ENCODE peak calls at places on chromosomes 13 and 19, in ten cellular contexts. C is tibial nerve, K is SK-N-SH, W is body of pancreas, N is fibroblast of lung, D is right atrium auricular region, L is neural progenitor cell, U is heart right ventricle, X is keratinocyte, S is BE2C. B is an unnamed sample. For H3K9me3, the result is how much of the 10 kb centered on the place peaks cover.

GRCh38 chr19:44356383-44357111 is at the start of gene ZNF112:
- DNase-seq in N (peak), D (peak), W (peak), S (peak), X (peak), U (peak), K (peak), L (peak), C (peak), B (peak)

GRCh38 chr13:38636106-38636505 is 50.8 kb upstream of the FREM2 start:
- DNase-seq in D (no peak), C (no peak), L (no peak), N (no peak), X (no peak), U (no peak), S (no peak), W (peak), K (no peak), B (no peak)

GRCh38 chr13:20721058-20721453 is 17.6 kb downstream of the IL17D start:
- DNase-seq in L (no peak), U (no peak), D (no peak), N (no peak), W (no peak), S (no peak), X (no peak), K (no peak), C (no peak), B (no peak)

GRCh38 chr13:40102854-40103253 is 447.4 kb downstream of the COG6 start:
- DNase-seq in S (no peak), K (no peak), N (no peak), C (no peak), X (peak), L (no peak), U (no peak), W (no peak), D (no peak), B (no peak)

GRCh38 chr19:3573162-3573857 is 566 bp downstream of the HMG20B start:
- DNase-seq in X (no peak), K (no peak), U (no peak), L (peak), C (no peak), D (no peak), N (no peak), S (peak), W (no peak), B (peak)

GRCh38 chr19:3683866-3684816 is 16.1 kb downstream of the PIP5K1C start:
- DNase-seq in S (no peak), K (no peak), N (no peak), U (no peak), W (no peak), X (no peak), C (no peak), D (no peak), L (no peak), B (no peak)

GRCh38 chr13:52968074-52968700 is 60.4 kb upstream of the OLFM4 start:
- DNase-seq in L (peak), W (peak), C (peak), N (peak), D (peak), X (peak), K (peak), U (peak), S (peak), B (peak)

GRCh38 chr19:35266904-35267817 is 1.6 kb upstream of the USF2 start:
- DNase-seq in X (no peak), S (peak), D (no peak), L (peak), C (no peak), K (peak), W (peak), N (peak), U (peak), B (peak)

GRCh38 chr19:1042689-1043511 is 3.0 kb downstream of the ABCA7 start:
- DNase-seq in W (no peak), U (no peak), D (no peak), K (no peak), C (no peak), X (no peak), L (no peak), N (peak), S (peak), B (peak)

GRCh38 chr13:108176685-108177274 is 38.6 kb downstream of the LIG4 start:
- DNase-seq in X (no peak), L (peak), N (peak), W (peak), D (no peak), S (peak), U (no peak), K (peak), C (no peak), B (no peak)

GRCh38 chr13:110232146-110232545 is 74.8 kb downstream of the COL4A1 start:
- DNase-seq in N (no peak), W (no peak), D (no peak), L (no peak), X (no peak), U (no peak), K (no peak), S (no peak), C (no peak), B (no peak)

GRCh38 chr13:23381877-23382276 is 51.6 kb downstream of the SACS start:
- DNase-seq in L (no peak), D (no peak), K (peak), N (no peak), X (no peak), C (no peak), W (no peak), S (no peak), U (no peak), B (no peak)

GRCh38 chr13:51734786-51735185 is 69.2 kb downstream of the DHRS12 start:
- DNase-seq in C (no peak), D (no peak), X (no peak), L (no peak), W (no peak), S (no peak), K (no peak), N (no peak), U (no peak), B (no peak)

GRCh38 chr13:65063753-65064152 is 2166.4 kb downstream of the PCDH9 start:
- DNase-seq in S (no peak), U (no peak), X (no peak), N (peak), C (no peak), D (no peak), K (no peak), W (no peak), L (no peak), B (no peak)

GRCh38 chr19:17303940-17304267 is 679 bp upstream of the ABHD8 start:
- DNase-seq in S (no peak), C (no peak), K (no peak), X (no peak), U (no peak), L (no peak), D (no peak), W (no peak), N (no peak), B (no peak)

GRCh38 chr13:50243926-50244325 is 228.7 kb downstream of the KCNRG start:
- DNase-seq in C (no peak), W (no peak), D (no peak), U (no peak), K (no peak), N (no peak), S (no peak), L (no peak), X (no peak), B (no peak)
- H3K9me3 ChIP-seq in C (under half), W (under half), D (under half), U (under half), K (under half), N (under half), S (under half), L (under half), X (under half), B (under half)

GRCh38 chr19:49588370-49589122 is 2.4 kb upstream of the PRR12 start:
- DNase-seq in X (no peak), S (no peak), W (no peak), N (no peak), U (no peak), K (no peak), D (no peak), L (no peak), C (no peak), B (peak)

GRCh38 chr19:49590071-49590970 is 661 bp upstream of the PRR12 start:
- DNase-seq in N (peak), X (peak), L (peak), S (peak), C (peak), K (peak), D (peak), W (peak), U (peak), B (peak)

GRCh38 chr19:49589391-49589790 is 1.6 kb upstream of the PRR12 start:
- DNase-seq in N (no peak), S (no peak), W (no peak), D (no peak), X (no peak), C (no peak), K (no peak), L (no peak), U (no peak), B (no peak)

GRCh38 chr19:49585023-49585422 is 3.9 kb downstream of the PRRG2 start:
- DNase-seq in U (no peak), W (no peak), X (no peak), D (no peak), S (peak), K (peak), N (no peak), C (no peak), L (peak), B (no peak)

DNA sequence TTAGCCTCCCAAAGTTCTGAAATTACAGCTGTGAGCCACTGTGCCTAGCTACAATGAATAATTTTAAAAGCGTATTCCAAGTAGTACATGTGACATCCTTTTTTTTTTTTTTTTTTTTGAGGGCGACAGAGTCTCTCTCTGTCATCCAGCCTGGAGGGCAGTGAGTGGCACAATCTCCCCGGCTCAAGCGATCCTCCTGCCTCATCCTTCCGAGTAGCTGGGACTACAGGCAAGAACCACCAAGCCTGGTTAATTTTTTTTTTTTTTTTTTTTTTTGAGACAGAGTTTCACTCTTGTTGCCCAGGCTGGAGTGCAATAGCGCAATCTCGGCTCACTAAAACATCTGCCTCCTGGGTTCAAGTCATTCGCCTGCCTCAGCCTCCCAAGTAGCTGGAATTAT is 3.8 kb upstream of the PRR12 start:
- DNase-seq in W (no peak), S (no peak), D (no peak), N (no peak), U (no peak), K (no peak), C (no peak), L (no peak), X (no peak), B (no peak)
- TF ChIP-seq CTCF in W (no peak), S (no peak), D (no peak), N (no peak), U (no peak), K (no peak), C (no peak), L (no peak), X (no peak), B (no peak)

GRCh38 chr19:46043519-46043918 is 2.7 kb upstream of the IGFL4 start:
- DNase-seq in N (no peak), K (no peak), W (no peak), D (no peak), C (no peak), X (no peak), U (no peak), L (no peak), S (no peak), B (no peak)
- H3K9me3 ChIP-seq in N (under half), K (under half), W (under half), D (under half), C (under half), X (under half), U (under half), L (under half), S (under half), B (under half)

GRCh38 chr19:42634409-42635232 is 39.9 kb upstream of the CEACAM8 start:
- DNase-seq in W (peak), N (peak), C (no peak), K (peak), L (peak), X (no peak), D (no peak), S (peak), U (no peak), B (no peak)
- TF ChIP-seq CTCF in W (peak), N (peak), C (peak), K (peak), L (peak), X (peak), D (no peak), S (peak), U (peak), B (peak)

GRCh38 chr19:9348671-9349070 is 14.1 kb upstream of the ZNF177 start:
- DNase-seq in C (no peak), S (no peak), L (no peak), W (no peak), D (no peak), U (no peak), X (no peak), N (no peak), K (no peak), B (no peak)

GRCh38 chr19:9352505-9352904 is 10.3 kb upstream of the ZNF177 start:
- DNase-seq in U (no peak), C (no peak), L (no peak), D (no peak), X (no peak), N (no peak), K (no peak), W (no peak), S (no peak), B (no peak)

GRCh38 chr19:9353011-9353410 is 9.8 kb upstream of the ZNF177 start:
- DNase-seq in L (no peak), C (no peak), U (no peak), W (no peak), S (no peak), D (no peak), X (no peak), K (no peak), N (no peak), B (no peak)

GRCh38 chr19:9354651-9355050 is 8.2 kb upstream of the ZNF177 start:
- DNase-seq in N (no peak), X (no peak), D (no peak), C (no peak), U (no peak), L (no peak), K (peak), W (no peak), S (no peak), B (no peak)
- H3K9me3 ChIP-seq in N (under half), X (under half), D (half or more), C (under half), U (under half), L (under half), K (under half), W (under half), S (under half), B (half or more)

GRCh38 chr19:30249911-30250310 is 122.3 kb upstream of the ZNF536 start:
- DNase-seq in W (no peak), U (no peak), D (no peak), S (no peak), L (no peak), K (no peak), N (no peak), X (no peak), C (no peak), B (no peak)

GRCh38 chr19:30240904-30241695 is 131.1 kb upstream of the ZNF536 start:
- DNase-seq in U (no peak), L (no peak), S (no peak), C (no peak), X (no peak), W (no peak), N (no peak), D (no peak), K (no peak), B (no peak)

GRCh38 chr19:30245401-30246039 is 126.7 kb upstream of the ZNF536 start:
- DNase-seq in C (no peak), U (no peak), X (no peak), D (no peak), L (no peak), K (no peak), N (no peak), S (no peak), W (no peak), B (no peak)

GRCh38 chr19:30244533-30244932 is 127.7 kb upstream of the ZNF536 start:
- DNase-seq in N (no peak), U (no peak), K (no peak), X (no peak), D (no peak), C (no peak), S (no peak), L (no peak), W (no peak), B (no peak)
- TF ChIP-seq CTCF in N (no peak), U (no peak), K (no peak), X (no peak), D (no peak), C (no peak), S (no peak), L (no peak), W (no peak), B (no peak)

GRCh38 chr13:69234171-69234570 is 873.5 kb upstream of the ATXN8OS start:
- DNase-seq in D (no peak), L (no peak), K (no peak), X (no peak), N (no peak), C (no peak), W (no peak), U (no peak), S (no peak), B (no peak)
- H3K9me3 ChIP-seq in D (under half), L (under half), K (under half), X (under half), N (under half), C (under half), W (under half), U (under half), S (under half), B (under half)